ENCODE peak calls at places on chromosomes 5 and 9, in six cellular contexts. M is heart left ventricle; E is cardiac fibroblast; R is activated CD8-positive, alpha-beta T cell treated with anti-CD3 and anti-CD28 coated beads for 36 hours; L is nephron progenitor cell; D is HFF-Myc. N is an unnamed sample.

GRCh38 chr9:93129691-93130500 is 4.2 kb downstream of the NINJ1 start:
- DNase-seq in M (peak; percentile 50), E (no peak), R (no peak), L (no peak), D (no peak), N (no peak)

GRCh38 chr5:124774002-124774318 is 27.5 kb upstream of the ZNF608 start:
- DNase-seq in M (no peak), E (peak; percentile 25), R (no peak), L (no peak), D (no peak), N (no peak)

GRCh38 chr5:134545070-134545868 is 19.8 kb downstream of the JADE2 start:
- DNase-seq in M (peak; percentile 73), E (peak; percentile 89), R (peak; percentile 61), L (no peak), D (no peak), N (no peak)

GRCh38 chr9:89996717-89997116 is 391.9 kb downstream of the GADD45G start:
- DNase-seq in M (no peak), E (no peak), R (peak; percentile 26), L (no peak), D (no peak), N (peak; percentile 20)

GRCh38 chr9:94096819-94097577 is 12.7 kb downstream of the PTPDC1 start:
- DNase-seq in M (no peak), E (no peak), R (peak; percentile 10), L (no peak), D (no peak), N (peak; percentile 90)

GRCh38 chr9:128719919-128720605 is 3.9 kb downstream of the ZDHHC12 start:
- DNase-seq in M (no peak), E (no peak), R (no peak), L (no peak), D (no peak), N (no peak)

GRCh38 chr9:124140941-124141568 is 116.7 kb upstream of the NEK6 start:
- DNase-seq in M (no peak), E (peak; percentile 44), R (no peak), L (no peak), D (no peak), N (no peak)

GRCh38 chr5:143345671-143346440 is 57.6 kb downstream of the NR3C1 start:
- DNase-seq in M (no peak), E (no peak), R (no peak), L (no peak), D (no peak), N (no peak)

GRCh38 chr5:135544666-135545045 is 8.9 kb upstream of the NEUROG1 start:
- DNase-seq in M (no peak), E (no peak), R (no peak), L (peak; percentile 52), D (no peak), N (no peak)

GRCh38 chr5:159104058-159104651 is 4.4 kb upstream of the EBF1 start:
- DNase-seq in M (no peak), E (peak; percentile 31), R (no peak), L (peak; percentile 64), D (no peak), N (peak; percentile 27)
- TF ChIP-seq CTCF in M (no peak), E (peak; percentile 38), R (no peak), L (peak; percentile 54), D (peak; percentile 31), N (peak; percentile 31)

GRCh38 chr9:125415583-125416443 is 154.2 kb downstream of the GAPVD1 start:
- DNase-seq in M (no peak), E (no peak), R (no peak), L (no peak), D (no peak), N (no peak)
- TF ChIP-seq CTCF in M (no peak), E (peak; percentile 30), R (no peak), L (no peak), D (no peak), N (no peak)

DNA sequence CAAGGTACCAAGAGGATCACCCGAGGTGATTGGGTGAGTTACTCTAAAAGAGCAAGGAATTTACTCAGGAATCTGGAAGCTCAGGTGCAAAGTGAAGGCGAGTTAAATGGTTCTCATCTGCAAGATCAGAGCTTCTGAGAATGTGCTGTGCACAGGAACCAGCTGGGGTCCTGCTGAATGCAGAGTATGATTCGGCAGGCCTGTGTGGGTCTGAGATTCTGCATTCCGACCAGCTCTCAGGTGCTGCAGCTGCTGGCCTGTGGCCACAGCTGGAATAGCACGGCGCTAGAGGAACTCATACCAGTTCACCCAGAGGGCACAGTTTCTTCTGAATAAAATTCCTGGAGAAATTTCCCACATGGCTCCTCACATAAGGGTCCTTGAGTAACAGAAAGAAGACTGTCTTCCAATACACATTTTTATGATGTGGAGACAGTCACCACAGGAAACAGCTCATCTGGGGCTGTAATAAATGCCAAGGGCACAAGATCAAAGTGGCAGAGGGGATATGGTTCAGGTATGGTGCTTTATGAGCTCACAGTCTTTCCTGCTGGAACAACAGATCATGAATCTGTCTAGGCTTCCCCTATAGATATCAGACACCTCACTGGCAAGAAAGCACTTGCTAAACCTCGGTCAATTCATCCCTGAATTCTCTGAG is 83.9 kb downstream of the PTPN3 start:
- DNase-seq in M (no peak), E (no peak), R (no peak), L (no peak), D (no peak), N (no peak)
- TF ChIP-seq CTCF in M (no peak), E (no peak), R (no peak), L (no peak), D (no peak), N (no peak)

GRCh38 chr5:129096382-129096991 is 1.9 kb downstream of the ISOC1 start:
- DNase-seq in M (no peak), E (peak; percentile 33), R (no peak), L (no peak), D (no peak), N (peak; percentile 33)
- TF ChIP-seq CTCF in M (no peak), E (no peak), R (no peak), L (peak; percentile 1), D (no peak), N (peak; percentile 35)

DNA sequence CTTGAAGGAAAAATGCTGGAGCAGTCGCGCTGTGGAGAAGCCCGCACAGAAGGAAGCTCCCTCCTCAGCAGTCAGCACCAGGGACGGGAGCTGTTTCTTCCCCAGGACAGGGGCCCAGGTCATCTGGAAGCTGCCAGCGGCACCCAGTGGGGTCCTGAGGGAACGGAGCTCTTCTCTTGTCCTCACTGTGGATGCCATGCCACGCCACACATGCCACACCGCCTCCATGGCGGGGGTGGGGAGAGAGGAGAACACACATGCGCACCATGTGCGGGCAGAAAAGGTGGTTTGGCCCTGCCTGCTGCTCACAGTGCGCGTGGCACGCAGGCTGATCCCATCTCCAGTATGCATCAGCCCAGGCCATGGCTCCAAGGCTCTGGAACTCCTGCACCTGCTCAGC is 41.7 kb upstream of the ZNF354B start:
- DNase-seq in M (no peak), E (no peak), R (no peak), L (no peak), D (no peak), N (no peak)
- TF ChIP-seq CTCF in M (no peak), E (no peak), R (no peak), L (no peak), D (no peak), N (no peak)

GRCh38 chr5:43401827-43402226 is 10.4 kb downstream of the CCL28 start:
- DNase-seq in M (no peak), E (peak; percentile 34), R (no peak), L (no peak), D (no peak), N (no peak)
- TF ChIP-seq CTCF in M (no peak), E (peak; percentile 51), R (no peak), L (no peak), D (peak; percentile 36), N (peak; percentile 34)

DNA sequence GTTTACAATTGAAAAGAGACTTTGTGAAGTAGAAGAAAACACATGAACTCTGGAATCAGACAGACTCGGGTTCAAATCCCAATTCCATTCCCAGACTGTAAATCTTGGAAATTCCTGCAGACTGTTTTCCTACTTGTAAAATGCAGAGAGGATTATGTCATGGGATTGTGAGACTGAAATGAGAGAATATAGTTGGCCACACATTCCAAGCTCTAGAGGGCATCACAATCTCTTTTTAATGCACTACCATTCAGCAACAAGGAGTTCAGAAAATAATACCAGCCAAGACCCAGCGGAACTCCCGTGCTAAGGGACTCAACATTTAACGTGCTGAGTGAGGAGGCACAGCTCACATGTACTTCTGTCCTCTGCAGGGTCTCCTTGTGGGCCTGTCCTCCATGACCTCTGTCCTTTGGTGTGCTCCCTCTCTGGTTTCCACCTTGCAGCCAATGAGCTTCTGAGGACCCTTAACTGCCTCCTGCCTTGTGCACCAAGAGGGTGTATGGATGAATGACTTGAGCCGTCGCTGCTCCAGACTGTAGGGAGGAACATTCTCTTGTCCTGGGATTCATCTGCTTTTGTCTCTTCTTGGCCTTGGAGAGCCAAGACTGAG is 263.5 kb downstream of the NTRK2 start:
- DNase-seq in M (no peak), E (no peak), R (no peak), L (no peak), D (no peak), N (peak; percentile 51)
- TF ChIP-seq CTCF in M (no peak), E (no peak), R (no peak), L (no peak), D (peak; percentile 20), N (peak; percentile 48)

DNA sequence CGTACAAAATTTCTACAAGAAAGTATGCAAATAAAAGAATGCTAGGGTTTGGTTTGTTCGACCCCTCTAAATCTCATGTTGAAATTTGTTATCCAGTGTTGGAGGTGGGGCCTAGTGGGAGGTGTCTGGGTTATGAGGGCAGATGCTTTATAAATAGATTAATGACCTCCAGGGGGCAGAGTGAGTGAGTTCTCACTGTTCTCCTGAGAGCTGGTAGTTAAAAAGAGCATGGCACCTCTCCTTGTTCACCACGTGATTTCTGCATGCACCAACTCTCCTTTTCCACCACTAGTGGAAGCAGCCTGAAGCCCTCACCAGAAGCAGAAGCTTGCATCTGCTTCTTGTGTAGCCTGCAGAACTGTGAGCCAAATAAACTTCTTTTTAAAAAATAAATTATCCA is 50.4 kb upstream of the FAM170A start:
- DNase-seq in M (no peak), E (peak; percentile 8), R (peak; percentile 24), L (no peak), D (peak; percentile 25), N (peak; percentile 59)
- TF ChIP-seq CTCF in M (no peak), E (no peak), R (peak; percentile 18), L (peak; percentile 18), D (peak; percentile 45), N (peak; percentile 35)

N was measured in epithelial cell of esophagus.